ENCODE peak calls at places on chromosomes 13 and 19, in ten cellular contexts. E is CD8-positive, alpha-beta memory T cell; G is esophagus muscularis mucosa; O is lower lobe of right lung; R is IMR-90; X is astrocyte; F is endothelial cell of umbilical vein; U is breast epithelium; J is PC-9; H is psoas muscle. W is an unnamed sample. For H3K9me3, the result is how much of the 10 kb centered on the place peaks cover.

GRCh38 chr13:75857291-75857690 is 221.2 kb downstream of the LMO7 start:
- DNase-seq in E (no peak), G (no peak), O (no peak), R (no peak), X (no peak), F (no peak), U (no peak), J (no peak), H (no peak), W (no peak)

GRCh38 chr13:32914686-32915085 is 101.5 kb upstream of the KL start:
- DNase-seq in E (no peak), G (no peak), O (no peak), R (no peak), X (no peak), F (no peak), U (no peak), J (no peak), H (no peak), W (no peak)

GRCh38 chr13:51502206-51502651 is 49.4 kb upstream of the INTS6 start:
- DNase-seq in E (no peak), G (no peak), O (no peak), R (peak), X (peak), F (no peak), U (no peak), J (no peak), H (no peak), W (no peak)

GRCh38 chr19:15810335-15810734 is 5.1 kb downstream of the OR10H1 start:
- DNase-seq in E (no peak), G (no peak), O (no peak), R (no peak), X (no peak), F (no peak), U (no peak), J (peak), H (no peak), W (no peak)

GRCh38 chr19:38717051-38717450 is 27.2 kb downstream of the CAPN12 start:
- DNase-seq in E (no peak), G (no peak), O (no peak), R (no peak), X (no peak), F (no peak), U (no peak), J (no peak), H (no peak), W (no peak)

GRCh38 chr19:5718579-5719273 is 1.2 kb downstream of the LONP1 start:
- DNase-seq in E (no peak), G (no peak), O (no peak), R (peak), X (peak), F (peak), U (no peak), J (peak), H (no peak), W (no peak)

GRCh38 chr13:98677398-98677797 is 75.1 kb downstream of the SLC15A1 start:
- DNase-seq in E (no peak), G (no peak), O (no peak), R (peak), X (peak), F (no peak), U (no peak), J (no peak), H (no peak), W (no peak)

GRCh38 chr13:44713793-44714469 is 137.8 kb upstream of the TSC22D1 start:
- DNase-seq in E (no peak), G (no peak), O (no peak), R (peak), X (peak), F (peak), U (peak), J (peak), H (peak), W (no peak)

GRCh38 chr13:21683034-21683733 is 12.3 kb downstream of the FGF9 start:
- DNase-seq in E (no peak), G (no peak), O (no peak), R (peak), X (peak), F (no peak), U (no peak), J (no peak), H (peak), W (no peak)

GRCh38 chr19:21912654-21913053 is 76.7 kb upstream of the ZNF43 start:
- DNase-seq in E (no peak), G (no peak), O (no peak), R (no peak), X (no peak), F (no peak), U (no peak), J (no peak), H (no peak), W (no peak)

GRCh38 chr13:113916330-113916815 is 52.5 kb upstream of the GAS6 start:
- DNase-seq in E (no peak), G (peak), O (no peak), R (peak), X (no peak), F (no peak), U (peak), J (no peak), H (no peak), W (no peak)

GRCh38 chr19:45008554-45008953 is 7.3 kb downstream of the RELB start:
- DNase-seq in E (no peak), G (no peak), O (no peak), R (no peak), X (no peak), F (no peak), U (no peak), J (no peak), H (no peak), W (no peak)

GRCh38 chr13:44765076-44765475 is 188.9 kb upstream of the TSC22D1 start:
- DNase-seq in E (no peak), G (no peak), O (no peak), R (no peak), X (peak), F (no peak), U (no peak), J (no peak), H (no peak), W (no peak)

GRCh38 chr13:51380269-51380668 is 40.8 kb downstream of the SERPINE3 start:
- DNase-seq in E (no peak), G (no peak), O (no peak), R (peak), X (peak), F (peak), U (no peak), J (peak), H (no peak), W (no peak)

GRCh38 chr13:73902296-73902695 is 231.9 kb downstream of the KLF12 start:
- DNase-seq in E (no peak), G (no peak), O (no peak), R (no peak), X (no peak), F (peak), U (no peak), J (no peak), H (no peak), W (no peak)

GRCh38 chr19:40323705-40324104 is 24.5 kb downstream of the C19orf47 start:
- DNase-seq in E (no peak), G (no peak), O (no peak), R (no peak), X (no peak), F (no peak), U (no peak), J (no peak), H (no peak), W (no peak)

GRCh38 chr19:55642153-55643002 is 1.1 kb upstream of the ZNF581 start:
- DNase-seq in E (no peak), G (no peak), O (peak), R (no peak), X (no peak), F (no peak), U (no peak), J (no peak), H (no peak), W (no peak)

GRCh38 chr13:42807866-42808265 is 26.5 kb downstream of the FAM216B start:
- DNase-seq in E (no peak), G (no peak), O (no peak), R (peak), X (peak), F (no peak), U (no peak), J (peak), H (no peak), W (no peak)

GRCh38 chr13:42977219-42977659 is 14.8 kb downstream of the EPSTI1 start:
- DNase-seq in E (no peak), G (no peak), O (no peak), R (no peak), X (no peak), F (no peak), U (no peak), J (no peak), H (no peak), W (no peak)

GRCh38 chr19:54439174-54439851 is 9.7 kb upstream of the LENG8 start:
- DNase-seq in E (no peak), G (no peak), O (no peak), R (no peak), X (no peak), F (peak), U (peak), J (peak), H (no peak), W (no peak)

GRCh38 chr13:62482351-62482750 is 1066.7 kb upstream of the PCDH20 start:
- DNase-seq in E (no peak), G (no peak), O (no peak), R (no peak), X (peak), F (peak), U (no peak), J (no peak), H (no peak), W (no peak)

GRCh38 chr13:40082644-40083043 is 427.2 kb downstream of the COG6 start:
- DNase-seq in E (no peak), G (no peak), O (no peak), R (no peak), X (peak), F (peak), U (no peak), J (no peak), H (no peak), W (no peak)

GRCh38 chr13:83184819-83185218 is 697.5 kb downstream of the SLITRK1 start:
- DNase-seq in E (no peak), G (no peak), O (no peak), R (peak), X (peak), F (no peak), U (no peak), J (no peak), H (no peak), W (no peak)

GRCh38 chr19:20039203-20039723 is at the start of gene ZNF682:
- DNase-seq in E (peak), G (peak), O (peak), R (peak), X (peak), F (peak), U (peak), J (peak), H (peak), W (peak)

DNA sequence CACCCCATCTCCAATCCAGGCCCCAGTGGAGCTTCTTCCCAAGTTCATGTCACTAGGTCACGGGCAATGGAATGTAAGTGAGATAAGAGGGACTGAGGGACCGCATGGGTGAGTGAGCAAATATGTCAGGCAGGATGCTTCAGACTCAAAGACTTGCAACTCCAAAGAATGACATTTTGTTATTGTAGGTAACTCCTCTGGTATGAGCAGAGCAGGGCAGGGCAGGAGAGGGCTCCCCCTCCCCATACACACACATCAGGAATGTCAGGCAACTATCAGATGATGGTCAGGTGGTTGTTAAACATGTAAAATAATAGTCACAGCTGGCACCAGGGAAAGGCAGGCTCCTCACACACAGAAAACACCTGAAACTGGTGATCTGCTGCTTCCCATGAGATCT is 10.6 kb downstream of the ERVV-2 start:
- DNase-seq in E (no peak), G (no peak), O (no peak), R (peak), X (no peak), F (no peak), U (no peak), J (peak), H (no peak), W (no peak)
- H3K9me3 ChIP-seq in E (under half), G (under half), O (under half), R (under half), X (under half), F (under half), U (under half), J (under half), H (under half), W (under half)

DNA sequence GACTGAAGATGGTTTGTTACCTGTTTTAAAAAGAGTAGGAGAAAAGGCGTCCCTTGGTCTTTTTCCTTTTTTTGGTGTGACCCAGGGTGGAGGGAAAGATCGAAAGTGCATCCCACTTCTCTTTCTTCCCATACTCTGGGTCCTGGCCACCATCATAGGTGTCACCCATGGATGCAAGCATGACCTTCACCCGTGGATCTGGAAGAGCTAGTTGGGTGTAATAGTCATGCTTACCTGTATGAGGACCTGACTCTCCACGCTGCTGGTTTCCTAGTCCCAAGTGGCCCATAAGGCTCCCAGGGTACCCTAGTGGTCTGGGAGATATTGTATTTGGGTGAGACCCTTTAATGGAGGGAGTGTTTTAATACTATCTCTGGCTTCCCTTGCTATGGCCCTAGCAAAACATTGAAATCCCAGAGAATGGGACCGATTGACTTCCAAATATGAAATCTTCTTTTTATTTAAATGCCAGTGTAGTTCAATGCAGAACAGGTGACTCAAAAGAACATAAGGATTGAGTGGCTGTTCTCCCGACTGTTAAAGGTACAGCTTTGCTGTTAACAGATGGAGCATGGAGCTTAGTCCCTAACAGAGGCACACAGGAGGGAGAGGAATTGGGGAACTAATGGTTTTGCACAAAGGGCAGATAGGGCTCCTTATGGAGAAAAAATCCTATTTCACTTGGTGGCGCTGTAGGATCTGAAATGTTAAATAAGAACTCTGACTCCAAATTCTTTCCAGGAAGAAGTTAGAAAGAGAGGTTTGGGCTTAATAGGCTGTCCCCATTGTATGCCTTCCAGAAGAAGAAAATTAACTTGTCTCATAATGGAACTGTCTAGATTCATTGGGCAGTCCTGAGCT is 7.0 kb upstream of the ZNF550 start:
- DNase-seq in E (no peak), G (no peak), O (no peak), R (peak), X (peak), F (no peak), U (no peak), J (no peak), H (no peak), W (no peak)
- H3K9me3 ChIP-seq in E (under half), G (under half), O (half or more), R (half or more), X (half or more), F (under half), U (half or more), J (half or more), H (half or more), W (under half)

GRCh38 chr19:57688011-57688763 is 6.4 kb downstream of the ZNF551 start:
- DNase-seq in E (no peak), G (no peak), O (no peak), R (no peak), X (no peak), F (no peak), U (no peak), J (no peak), H (no peak), W (no peak)

GRCh38 chr19:57682226-57682766 is 519 bp downstream of the ZNF551 start:
- DNase-seq in E (no peak), G (no peak), O (no peak), R (no peak), X (no peak), F (no peak), U (no peak), J (no peak), H (no peak), W (no peak)

GRCh38 chr19:57686727-57687126 is 5.0 kb downstream of the ZNF551 start:
- DNase-seq in E (no peak), G (no peak), O (no peak), R (no peak), X (no peak), F (no peak), U (no peak), J (no peak), H (no peak), W (no peak)

GRCh38 chr19:57689750-57690149 is 8.0 kb downstream of the ZNF551 start:
- DNase-seq in E (no peak), G (no peak), O (no peak), R (no peak), X (no peak), F (no peak), U (peak), J (no peak), H (no peak), W (no peak)

DNA sequence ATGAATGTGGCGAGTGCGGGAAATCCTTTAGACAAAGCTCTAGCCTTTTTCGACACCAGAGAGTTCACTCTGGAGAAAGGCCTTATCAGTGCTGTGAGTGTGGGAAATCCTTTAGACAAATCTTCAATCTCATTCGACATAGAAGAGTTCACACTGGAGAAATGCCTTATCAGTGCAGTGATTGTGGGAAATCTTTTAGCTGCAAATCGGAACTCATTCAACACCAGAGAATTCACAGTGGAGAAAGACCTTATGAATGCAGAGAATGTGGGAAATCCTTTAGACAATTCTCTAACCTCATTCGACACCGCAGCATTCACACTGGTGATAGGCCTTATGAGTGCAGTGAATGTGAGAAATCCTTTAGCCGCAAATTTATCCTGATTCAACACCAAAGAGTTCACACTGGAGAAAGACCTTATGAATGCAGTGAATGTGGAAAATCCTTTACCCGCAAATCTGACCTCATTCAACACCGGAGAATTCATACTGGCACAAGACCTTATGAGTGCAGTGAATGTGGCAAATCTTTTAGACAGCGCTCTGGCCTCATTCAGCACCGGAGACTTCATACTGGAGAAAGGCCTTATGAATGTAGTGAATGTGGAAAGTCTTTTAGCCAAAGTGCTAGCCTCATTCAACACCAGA is 5.7 kb downstream of the ZNF551 start:
- DNase-seq in E (no peak), G (no peak), O (no peak), R (no peak), X (no peak), F (no peak), U (no peak), J (no peak), H (no peak), W (no peak)
- H3K9me3 ChIP-seq in E (half or more), G (under half), O (half or more), R (half or more), X (half or more), F (under half), U (half or more), J (half or more), H (half or more), W (half or more)

DNA sequence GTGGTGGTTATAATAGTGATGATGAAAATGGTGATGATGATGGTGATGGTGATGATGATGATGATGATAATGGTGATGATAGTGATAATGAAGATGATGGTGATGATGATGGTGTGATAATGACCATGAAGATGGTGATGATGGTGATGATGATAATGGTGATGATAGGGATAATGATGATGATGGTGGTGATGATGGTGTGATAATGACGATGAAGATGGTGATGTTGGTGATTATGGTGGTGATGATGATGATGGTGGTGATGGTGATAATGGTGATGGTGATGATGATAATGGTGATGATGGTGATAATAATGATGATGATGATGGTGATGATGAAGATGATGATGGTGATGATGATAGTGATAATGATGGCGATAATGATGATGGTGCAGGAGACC is 1.6 kb downstream of the ADGRE1 start:
- DNase-seq in E (no peak), G (no peak), O (no peak), R (no peak), X (no peak), F (no peak), U (no peak), J (no peak), H (no peak), W (no peak)
- H3K9me3 ChIP-seq in E (under half), G (under half), O (under half), R (under half), X (under half), F (under half), U (under half), J (under half), H (under half), W (under half)

DNA sequence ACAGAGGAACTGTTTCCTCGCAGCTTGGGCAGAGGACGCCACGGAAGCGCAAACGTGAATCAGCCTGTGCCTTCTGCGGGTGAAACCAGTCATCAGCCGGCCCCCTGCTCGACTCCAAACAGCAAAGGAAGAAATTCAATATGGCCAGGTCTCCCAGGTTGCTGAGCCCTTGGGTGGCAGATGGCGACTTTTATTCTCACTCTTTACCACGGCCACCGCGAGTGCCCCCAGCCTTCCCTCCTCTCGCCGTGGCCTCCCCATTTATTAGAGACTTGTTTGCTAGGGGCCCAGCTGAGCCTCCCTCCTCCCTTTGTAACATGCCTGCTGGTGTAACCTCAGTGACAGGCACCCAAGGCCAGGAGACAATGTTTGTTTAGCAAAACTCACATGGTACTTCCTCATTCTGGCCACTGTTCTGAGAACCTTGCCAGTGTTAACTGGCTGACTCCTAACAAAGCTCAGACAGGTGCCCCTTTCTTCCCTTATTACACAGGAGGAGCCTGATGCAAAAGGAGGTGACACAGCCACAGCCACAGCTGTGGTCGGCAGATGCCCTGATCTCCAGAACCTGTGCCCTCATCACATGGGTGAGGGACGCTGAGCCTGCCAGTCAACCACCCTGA is 5.8 kb downstream of the RAB20 start:
- DNase-seq in E (no peak), G (no peak), O (no peak), R (no peak), X (no peak), F (no peak), U (peak), J (peak), H (no peak), W (no peak)
- H3K9me3 ChIP-seq in E (under half), G (under half), O (under half), R (under half), X (under half), F (under half), U (under half), J (under half), H (under half), W (under half)

DNA sequence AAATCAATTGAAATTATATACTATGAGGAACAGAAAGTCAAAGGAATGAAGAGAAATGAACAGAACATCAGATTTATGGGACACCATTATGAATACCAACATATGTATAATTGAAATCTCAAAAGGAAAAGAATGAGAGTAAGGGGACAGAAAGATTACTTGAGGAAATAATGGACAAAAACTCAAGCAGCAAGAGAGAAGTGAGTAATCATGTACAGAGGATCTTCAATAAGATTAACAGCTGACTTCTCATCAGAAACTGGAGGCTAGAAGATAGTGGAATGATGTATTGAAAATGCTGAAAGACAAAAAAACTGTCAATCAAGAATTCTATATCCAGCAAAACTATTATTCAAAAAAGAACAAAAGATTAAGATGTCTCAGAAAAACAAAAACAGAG is 10.4 kb downstream of the MTUS2 start:
- DNase-seq in E (no peak), G (no peak), O (no peak), R (no peak), X (no peak), F (no peak), U (no peak), J (no peak), H (no peak), W (no peak)
- H3K9me3 ChIP-seq in E (under half), G (under half), O (under half), R (under half), X (under half), F (under half), U (under half), J (under half), H (under half), W (under half)